ENCODE peak calls at places on chromosomes 12 and 14, in four cellular contexts. P is H1, N is SK-N-SH, M is HepG2. H is an unnamed sample.

GRCh38 chr12:52180971-52181628 is 10.7 kb downstream of the KRT80 start:
- DNase-seq in P (no peak), N (no peak), M (no peak), H (no peak)

GRCh38 chr12:117579939-117580717 is 218.7 kb upstream of the NOS1 start:
- DNase-seq in P (no peak), N (no peak), M (no peak), H (no peak)

GRCh38 chr12:29439506-29439905 is 58.0 kb downstream of the OVCH1 start:
- DNase-seq in P (no peak), N (no peak), M (no peak), H (no peak)

GRCh38 chr12:57793920-57794319 is 11.3 kb downstream of the TSFM start:
- DNase-seq in P (no peak), N (no peak), M (no peak), H (no peak)

GRCh38 chr12:110344657-110345056 is 58.9 kb downstream of the ANAPC7 start:
- DNase-seq in P (no peak), N (no peak), M (no peak), H (no peak)

GRCh38 chr12:18320036-18320617 is 58.8 kb downstream of the PIK3C2G start:
- DNase-seq in P (no peak), N (peak), M (peak), H (no peak)

GRCh38 chr14:95260537-95261440 is 58.9 kb downstream of the CLMN start:
- DNase-seq in P (no peak), N (no peak), M (no peak), H (no peak)

GRCh38 chr12:26318661-26319068 is 123.3 kb downstream of the SSPN start:
- DNase-seq in P (no peak), N (no peak), M (peak), H (no peak)

GRCh38 chr12:69821441-69822204 is 3.4 kb upstream of the MYRFL start:
- DNase-seq in P (no peak), N (no peak), M (no peak), H (no peak)

GRCh38 chr12:108907861-108908302 is 28.0 kb downstream of the DAO start:
- DNase-seq in P (no peak), N (no peak), M (peak), H (no peak)

GRCh38 chr14:65035049-65035448 is 48.4 kb downstream of the FNTB start:
- DNase-seq in P (no peak), N (peak), M (no peak), H (no peak)

GRCh38 chr14:69716483-69717187 is 50.3 kb upstream of the SRSF5 start:
- DNase-seq in P (no peak), N (no peak), M (no peak), H (no peak)

GRCh38 chr14:84343637-84344036 is 1186.3 kb upstream of the FLRT2 start:
- DNase-seq in P (no peak), N (no peak), M (no peak), H (no peak)

GRCh38 chr14:98984719-98985041 is 287.3 kb downstream of the BCL11B start:
- DNase-seq in P (no peak), N (no peak), M (no peak), H (no peak)

GRCh38 chr14:72884386-72884785 is 9.5 kb downstream of the DPF3 start:
- DNase-seq in P (no peak), N (no peak), M (no peak), H (no peak)

GRCh38 chr14:36502558-36503508 is 17.2 kb downstream of the NKX2-1 start:
- DNase-seq in P (no peak), N (no peak), M (no peak), H (no peak)

GRCh38 chr12:42444192-42444943 is 118.4 kb downstream of the PPHLN1 start:
- DNase-seq in P (peak), N (no peak), M (no peak), H (no peak)

GRCh38 chr14:24313912-24314311 is 2.6 kb downstream of the LTB4R start:
- DNase-seq in P (no peak), N (no peak), M (no peak), H (no peak)

GRCh38 chr14:69913686-69914085 is 34.5 kb downstream of the SMOC1 start:
- DNase-seq in P (no peak), N (no peak), M (no peak), H (no peak)

GRCh38 chr12:131787143-131787660 is 41.0 kb upstream of the MMP17 start:
- DNase-seq in P (no peak), N (no peak), M (no peak), H (no peak)

GRCh38 chr14:89775161-89775560 is 179.4 kb downstream of the EFCAB11 start:
- DNase-seq in P (no peak), N (peak), M (no peak), H (no peak)

GRCh38 chr12:124694846-124695497 is 127.6 kb upstream of the NCOR2 start:
- DNase-seq in P (no peak), N (no peak), M (no peak), H (no peak)

GRCh38 chr12:2092890-2093289 is 40.1 kb downstream of the CACNA1C start:
- DNase-seq in P (no peak), N (no peak), M (no peak), H (no peak)

GRCh38 chr12:90896164-90896563 is 58.8 kb downstream of the CCER1 start:
- DNase-seq in P (no peak), N (no peak), M (no peak), H (no peak)

GRCh38 chr12:19177754-19178153 is 48.2 kb downstream of the PLEKHA5 start:
- DNase-seq in P (no peak), N (no peak), M (no peak), H (no peak)

GRCh38 chr12:5081016-5081415 is 37.3 kb downstream of the KCNA5 start:
- DNase-seq in P (no peak), N (no peak), M (no peak), H (no peak)

GRCh38 chr12:32390572-32391219 is 8.7 kb upstream of the FGD4 start:
- DNase-seq in P (peak), N (peak), M (peak), H (no peak)

GRCh38 chr12:131755305-131756113 is 44.6 kb downstream of the SFSWAP start:
- DNase-seq in P (no peak), N (peak), M (peak), H (no peak)

GRCh38 chr12:27573972-27574371 is 50.0 kb downstream of the PPFIBP1 start:
- DNase-seq in P (no peak), N (no peak), M (no peak), H (no peak)

DNA sequence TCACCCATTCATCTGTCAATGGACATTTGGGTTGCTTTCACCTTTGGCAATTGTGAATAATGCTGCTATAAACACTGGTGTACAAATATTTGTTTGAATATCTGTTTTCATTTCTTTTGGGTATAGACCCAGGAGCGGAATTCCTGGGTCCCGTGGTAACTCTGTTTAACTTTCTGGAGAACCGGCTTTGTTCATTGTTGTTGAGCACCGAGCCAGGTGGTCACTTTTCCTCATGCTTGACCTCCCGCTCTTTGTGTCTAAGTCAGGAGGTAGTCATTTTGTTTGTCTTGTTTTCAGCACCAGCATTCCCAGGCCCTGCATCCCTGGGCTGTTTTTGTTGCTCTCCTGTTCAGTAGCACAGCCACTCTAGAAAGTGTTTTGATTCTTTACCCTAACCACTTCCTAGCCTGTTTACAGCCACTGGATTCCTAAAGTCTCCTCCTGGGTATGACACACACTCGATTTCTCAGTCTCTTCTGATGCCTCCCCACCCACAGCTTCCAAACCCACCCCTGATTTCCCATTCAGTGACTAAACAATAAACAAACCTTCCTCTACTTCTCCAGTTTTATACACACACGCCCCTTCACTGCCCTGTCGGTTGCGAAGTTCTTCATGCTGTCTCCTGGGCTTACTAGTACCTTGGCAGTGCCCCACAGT is 37.9 kb downstream of the B4GALNT3 start:
- DNase-seq in P (no peak), N (no peak), M (no peak), H (no peak)
- TF ChIP-seq GABPA in P (no peak), N (no peak), M (no peak), H (no peak)

GRCh38 chr12:121784460-121784859 is 9.0 kb downstream of the RHOF start:
- DNase-seq in P (no peak), N (no peak), M (no peak), H (no peak)

GRCh38 chr12:121786441-121786825 is 7.1 kb downstream of the RHOF start:
- DNase-seq in P (no peak), N (no peak), M (peak), H (no peak)

GRCh38 chr12:121789233-121789781 is 4.2 kb downstream of the RHOF start:
- DNase-seq in P (no peak), N (no peak), M (no peak), H (no peak)

GRCh38 chr12:121788176-121788818 is 5.2 kb downstream of the RHOF start:
- DNase-seq in P (no peak), N (no peak), M (no peak), H (no peak)

DNA sequence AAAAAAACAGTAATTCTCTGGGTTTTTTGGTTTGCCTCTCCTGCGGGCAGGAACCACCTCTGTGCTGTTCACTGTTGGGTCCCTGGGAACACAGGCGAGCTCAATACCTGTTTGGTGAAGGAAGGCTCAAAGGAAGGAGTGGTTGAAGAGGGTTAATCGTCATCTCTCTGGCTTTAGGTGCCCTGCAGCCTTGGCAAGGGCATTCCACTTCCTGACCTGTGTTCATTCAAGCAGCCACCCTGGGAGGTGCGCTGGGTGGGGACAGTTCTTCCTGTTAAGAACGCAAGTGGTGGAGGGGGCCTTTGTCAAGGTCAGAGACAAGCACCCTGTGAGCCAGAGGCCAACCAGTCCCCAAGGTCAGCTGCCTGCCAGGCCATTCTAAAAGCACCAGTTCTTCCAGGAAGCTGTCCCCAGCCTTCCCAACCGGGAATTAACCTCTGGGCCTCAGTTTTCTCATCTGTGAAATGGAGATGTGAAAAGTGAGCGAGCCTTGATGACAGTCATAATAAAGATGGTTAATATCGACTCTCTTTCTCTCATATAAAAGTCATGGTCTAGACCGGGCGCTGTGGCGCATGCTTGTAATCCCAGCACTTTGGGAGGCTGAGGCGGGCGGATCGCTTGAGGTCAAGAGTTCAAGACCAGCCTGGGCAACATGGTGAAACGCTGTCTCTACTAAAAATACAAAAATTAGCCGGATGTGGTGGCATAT is 6.3 kb downstream of the RHOF start:
- DNase-seq in P (no peak), N (no peak), M (no peak), H (no peak)
- TF ChIP-seq TCF12 in P (no peak), N (no peak), M (no peak), H (no peak)

GRCh38 chr12:44851586-44851985 is 24.5 kb downstream of the NELL2 start:
- DNase-seq in P (no peak), N (no peak), M (no peak), H (no peak)
- TF ChIP-seq YY1 in P (no peak), N (no peak), M (no peak), H (no peak)

DNA sequence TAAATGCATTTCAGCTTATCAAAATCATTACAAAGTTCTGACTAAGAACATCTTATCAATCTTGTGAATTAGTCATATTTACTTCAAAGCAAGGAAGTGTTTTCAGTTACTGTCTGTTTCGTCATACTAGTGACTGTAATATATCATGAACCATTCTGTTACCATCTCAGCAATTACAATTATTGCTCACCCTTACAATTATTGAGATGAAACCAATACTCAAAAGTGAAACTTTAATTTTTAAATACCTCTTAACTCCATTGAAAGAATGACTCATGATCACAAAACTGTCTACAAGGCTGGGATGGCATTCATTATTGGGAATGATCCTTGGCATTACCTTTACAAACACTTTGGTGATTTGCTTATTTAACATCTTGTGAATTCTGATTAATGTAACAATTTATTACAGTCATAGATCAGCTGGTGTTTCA is 90.3 kb downstream of the RPS6KA5 start:
- DNase-seq in P (no peak), N (no peak), M (no peak), H (no peak)
- TF ChIP-seq GABPA in P (no peak), N (no peak), M (no peak), H (peak)

GRCh38 chr12:46493352-46494209 is 121.0 kb upstream of the SLC38A2 start:
- DNase-seq in P (no peak), N (no peak), M (peak), H (no peak)

GRCh38 chr12:46489951-46490388 is 117.4 kb upstream of the SLC38A2 start:
- DNase-seq in P (no peak), N (no peak), M (peak), H (no peak)

GRCh38 chr12:46490635-46491034 is 118.1 kb upstream of the SLC38A2 start:
- DNase-seq in P (no peak), N (no peak), M (no peak), H (no peak)

GRCh38 chr12:46492471-46493351 is 120.1 kb upstream of the SLC38A2 start:
- DNase-seq in P (no peak), N (no peak), M (peak), H (no peak)

GRCh38 chr12:46491548-46491947 is 119.0 kb upstream of the SLC38A2 start:
- DNase-seq in P (no peak), N (no peak), M (no peak), H (no peak)
- TF ChIP-seq TCF12 in P (no peak), N (no peak), M (no peak), H (no peak)

DNA sequence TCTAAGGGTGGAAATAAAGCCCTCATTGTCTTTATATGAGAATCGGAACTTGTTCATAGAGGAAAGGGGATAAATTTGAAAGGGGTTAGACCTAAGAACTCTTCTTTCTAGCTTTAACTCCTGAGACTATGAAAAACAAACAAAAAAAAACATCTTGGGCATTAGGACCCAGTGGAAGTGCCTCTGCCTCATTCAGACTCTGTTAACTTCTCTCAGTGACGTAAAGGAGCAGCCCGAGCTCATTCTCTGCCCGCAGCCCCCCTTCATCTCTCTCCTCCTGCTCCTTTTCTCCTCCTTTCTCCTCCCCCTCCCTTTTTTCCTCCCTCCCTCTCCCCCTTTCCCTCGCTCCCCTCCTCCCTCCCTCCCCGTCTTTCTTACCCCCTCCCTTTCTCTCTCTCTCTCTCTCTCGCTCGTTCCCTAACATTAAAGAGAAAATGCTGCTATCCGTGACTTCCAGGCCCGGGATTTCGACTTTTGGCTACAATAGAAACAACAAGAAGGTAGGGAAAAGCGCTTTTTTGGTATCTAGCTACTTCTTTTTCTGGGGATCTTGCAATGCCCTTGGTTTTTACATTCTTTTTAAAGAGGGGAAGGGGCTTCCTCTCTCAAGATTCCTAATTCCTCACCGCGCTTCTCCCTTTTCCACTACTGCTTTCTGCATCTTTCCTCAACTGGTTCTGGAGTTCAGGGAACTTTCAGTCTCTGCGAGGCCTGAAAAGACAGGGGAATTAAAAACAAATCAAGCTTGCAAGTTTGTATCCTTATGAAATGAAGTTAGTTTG is at the start of gene RBMS2:
- DNase-seq in P (no peak), N (peak), M (peak), H (no peak)
- TF ChIP-seq YY1 in P (no peak), N (no peak), M (no peak), H (no peak)